ENCODE peak calls at places on chromosomes 5 and 9, in five cellular contexts. H is cardiac fibroblast, B is A673, S is tibial artery, X is AG10803. J is an unnamed sample.

GRCh38 chr9:29644514-29644913 is 2071.2 kb upstream of the C9orf72 start:
- DNase-seq in H (no peak), B (no peak), S (no peak), X (no peak), J (no peak)

GRCh38 chr9:22238809-22239684 is 207.6 kb upstream of the DMRTA1 start:
- DNase-seq in S (no peak), H (peak), X (peak), B (no peak), J (peak)

GRCh38 chr5:154271466-154271865 is 80.9 kb downstream of the GALNT10 start:
- DNase-seq in S (no peak), X (no peak), B (no peak), H (no peak), J (no peak)

GRCh38 chr5:155953335-155953734 is 373.6 kb upstream of the SGCD start:
- DNase-seq in B (no peak), X (peak), S (no peak), H (no peak), J (no peak)

GRCh38 chr5:83375049-83375710 is 96.4 kb upstream of the VCAN start:
- DNase-seq in B (no peak), S (no peak), X (peak), H (peak), J (no peak)

GRCh38 chr5:100623719-100624118 is 88.5 kb downstream of the FAM174A start:
- DNase-seq in S (no peak), H (peak), B (peak), X (peak), J (peak)

GRCh38 chr9:97324954-97325353 is 17.5 kb downstream of the CCDC180 start:
- DNase-seq in S (no peak), X (no peak), B (no peak), H (no peak), J (no peak)

GRCh38 chr9:117485176-117485575 is 70.3 kb upstream of the ASTN2 start:
- DNase-seq in S (no peak), H (peak), X (peak), B (peak), J (peak)

GRCh38 chr9:128091144-128091543 is 23.1 kb downstream of the SLC25A25 start:
- DNase-seq in B (peak), H (peak), S (peak), X (peak), J (peak)

GRCh38 chr9:115144706-115145105 is 26.7 kb upstream of the TNC start:
- DNase-seq in S (peak), X (no peak), H (no peak), B (peak), J (no peak)

GRCh38 chr5:171226864-171227263 is 82.2 kb upstream of the TLX3 start:
- DNase-seq in X (no peak), B (no peak), S (no peak), H (peak), J (no peak)

GRCh38 chr5:177351392-177352329 is at the start of gene LMAN2:
- DNase-seq in X (peak), H (peak), B (peak), S (peak), J (peak)

GRCh38 chr5:25544652-25545249 is 900.0 kb upstream of the CDH10 start:
- DNase-seq in X (no peak), B (peak), H (peak), S (no peak), J (peak)
- TF ChIP-seq CTCF in X (peak), B (peak), H (peak), S (no peak), J (peak)

GRCh38 chr5:89265511-89266169 is 382.7 kb upstream of the MEF2C start:
- DNase-seq in H (peak), B (no peak), X (peak), S (no peak), J (peak)
- TF ChIP-seq CTCF in H (no peak), B (no peak), X (no peak), S (no peak), J (no peak)

GRCh38 chr5:64207978-64208377 is 42.3 kb downstream of the RNF180 start:
- DNase-seq in S (no peak), H (peak), X (peak), B (peak), J (peak)
- TF ChIP-seq CTCF in S (peak), H (no peak), X (peak), B (peak), J (no peak)

GRCh38 chr9:129446828-129447550 is 173.9 kb downstream of the C9orf50 start:
- DNase-seq in X (no peak), S (no peak), H (no peak), B (peak), J (no peak)

GRCh38 chr9:129451089-129451656 is 169.7 kb downstream of the C9orf50 start:
- DNase-seq in B (no peak), S (no peak), H (peak), X (no peak), J (no peak)

GRCh38 chr9:129445794-129446306 is 175.1 kb downstream of the C9orf50 start:
- DNase-seq in X (no peak), S (no peak), B (no peak), H (no peak), J (no peak)

GRCh38 chr9:129451669-129452068 is 169.2 kb downstream of the C9orf50 start:
- DNase-seq in S (no peak), B (no peak), H (no peak), X (no peak), J (no peak)

DNA sequence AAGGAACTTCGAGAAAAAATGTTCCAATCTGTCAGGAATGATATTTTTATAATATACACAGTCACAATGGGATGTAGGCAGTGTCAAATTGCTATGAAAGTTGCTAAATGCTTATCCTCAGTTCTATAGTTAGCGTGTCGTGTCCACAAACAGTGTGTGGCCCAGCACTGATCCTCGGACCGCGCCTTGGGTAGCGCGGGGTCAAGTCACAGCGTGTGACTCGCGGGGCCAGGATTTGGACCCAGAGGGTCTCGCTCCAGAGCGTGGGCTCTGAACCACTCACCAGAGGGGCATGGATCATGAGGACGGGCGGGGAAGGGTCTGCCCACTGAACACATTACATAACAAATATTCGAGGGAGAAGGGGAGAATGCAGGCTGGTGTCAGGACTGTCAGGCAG is 171.8 kb downstream of the C9orf50 start:
- DNase-seq in H (no peak), B (no peak), X (no peak), S (no peak), J (no peak)
- TF ChIP-seq CTCF in H (no peak), B (no peak), X (no peak), S (no peak), J (no peak)